ENCODE peak calls at places on chromosome 7, in six cellular contexts. J is left colon; A is omental fat pad; P is left lung; S is activated CD4-positive, alpha-beta memory T cell treated with anti-CD3 and anti-CD28 coated beads for 36 hours; B is NCI-H510A. R is an unnamed sample.

GRCh38 chr7:100687740-100688592 is 6.1 kb downstream of the GIGYF1 start:
- DNase-seq in P (no peak), J (no peak), B (no peak), A (no peak), S (no peak), R (no peak)

GRCh38 chr7:55367283-55367840 is 2.2 kb downstream of the LANCL2 start:
- DNase-seq in A (no peak), J (no peak), B (no peak), S (no peak), P (no peak), R (no peak)

GRCh38 chr7:73742753-73743641 is 4.4 kb upstream of the ABHD11 start:
- DNase-seq in B (peak), J (peak), P (peak), A (no peak), S (no peak), R (peak)

GRCh38 chr7:24727165-24728120 is 29.8 kb downstream of the GSDME start:
- DNase-seq in B (no peak), S (no peak), A (no peak), P (no peak), J (no peak), R (no peak)

GRCh38 chr7:88431861-88432260 is 125.2 kb upstream of the STEAP4 start:
- DNase-seq in J (no peak), S (no peak), P (no peak), B (no peak), A (no peak), R (no peak)

GRCh38 chr7:112199035-112199655 is 7.1 kb downstream of the DOCK4 start:
- DNase-seq in J (no peak), S (no peak), P (no peak), B (no peak), A (no peak), R (no peak)

GRCh38 chr7:83347836-83348482 is 185.3 kb upstream of the PCLO start:
- DNase-seq in P (no peak), S (no peak), J (no peak), A (no peak), B (no peak), R (no peak)

GRCh38 chr7:1707756-1708611 is 37.9 kb downstream of the ELFN1 start:
- DNase-seq in A (peak), S (no peak), J (peak), B (no peak), P (peak), R (peak)

GRCh38 chr7:21743493-21743892 is 200.7 kb downstream of the DNAH11 start:
- DNase-seq in S (no peak), J (no peak), P (no peak), B (no peak), A (no peak), R (no peak)

GRCh38 chr7:151648429-151648828 is 128.7 kb upstream of the RHEB start:
- DNase-seq in J (no peak), A (no peak), S (no peak), P (no peak), B (no peak), R (no peak)

GRCh38 chr7:45985902-45986301 is 64.8 kb upstream of the IGFBP3 start:
- DNase-seq in S (no peak), A (no peak), J (no peak), B (no peak), P (no peak), R (no peak)

GRCh38 chr7:5223646-5224340 is 33.8 kb downstream of the WIPI2 start:
- DNase-seq in J (no peak), S (no peak), A (no peak), B (no peak), P (no peak), R (peak)

GRCh38 chr7:114820993-114821945 is 100.6 kb upstream of the MDFIC start:
- DNase-seq in B (no peak), P (no peak), J (no peak), A (no peak), S (no peak), R (no peak)

GRCh38 chr7:7996568-7996967 is 28.0 kb downstream of the GLCCI1 start:
- DNase-seq in S (no peak), A (no peak), B (peak), P (no peak), J (no peak), R (no peak)

GRCh38 chr7:28432105-28432504 is 19.8 kb downstream of the CREB5 start:
- DNase-seq in P (no peak), S (no peak), B (no peak), A (no peak), J (no peak), R (no peak)

GRCh38 chr7:12458520-12459131 is 55.0 kb upstream of the VWDE start:
- DNase-seq in J (no peak), S (no peak), B (no peak), A (no peak), P (no peak), R (no peak)

GRCh38 chr7:34430456-34430855 is 227.6 kb upstream of the NPSR1 start:
- DNase-seq in B (no peak), A (no peak), S (no peak), P (no peak), J (no peak), R (no peak)

GRCh38 chr7:21365866-21366624 is 61.8 kb upstream of the SP4 start:
- DNase-seq in A (no peak), P (no peak), B (peak), J (no peak), S (no peak), R (no peak)

GRCh38 chr7:36047254-36047653 is 105.8 kb upstream of the EEPD1 start:
- DNase-seq in B (no peak), S (no peak), A (no peak), J (no peak), P (no peak), R (no peak)

GRCh38 chr7:116185956-116186355 is 24.4 kb upstream of the TES start:
- DNase-seq in B (no peak), A (no peak), J (no peak), S (no peak), P (no peak), R (no peak)

GRCh38 chr7:44969701-44970494 is 8.9 kb downstream of the MYO1G start:
- DNase-seq in B (no peak), P (no peak), S (no peak), A (no peak), J (no peak), R (no peak)

GRCh38 chr7:34249192-34249591 is 343.9 kb downstream of the BMPER start:
- DNase-seq in A (no peak), B (no peak), S (no peak), P (no peak), J (no peak), R (no peak)

GRCh38 chr7:105648561-105649401 is 67.5 kb upstream of the EFCAB10 start:
- DNase-seq in P (no peak), J (peak), A (no peak), B (peak), S (no peak), R (no peak)

GRCh38 chr7:150322114-150322832 is 882 bp upstream of the LRRC61 start:
- DNase-seq in J (no peak), A (no peak), S (peak), P (no peak), B (no peak), R (no peak)

GRCh38 chr7:19284596-19285300 is 139.5 kb upstream of the FERD3L start:
- DNase-seq in A (no peak), S (no peak), P (no peak), J (no peak), B (no peak), R (no peak)

GRCh38 chr7:151717415-151717814 is 159.5 kb downstream of the PRKAG2 start:
- DNase-seq in J (no peak), B (no peak), P (peak), A (no peak), S (no peak), R (peak)

GRCh38 chr7:47763063-47763974 is 181.4 kb upstream of the TNS3 start:
- DNase-seq in S (no peak), B (no peak), J (peak), P (no peak), A (no peak), R (no peak)

GRCh38 chr7:30310674-30311362 is 26.4 kb downstream of the ZNRF2 start:
- DNase-seq in J (no peak), S (no peak), P (no peak), A (no peak), B (no peak), R (no peak)

GRCh38 chr7:130127404-130128395 is 57.4 kb downstream of the KLHDC10 start:
- DNase-seq in P (no peak), S (no peak), J (no peak), A (no peak), B (no peak), R (no peak)

R was measured in lower lobe of right lung.